ENCODE peak calls at places on chromosome 6, in six cellular contexts. One of them, this sample, is unnamed.

GRCh38 chr6:25384234-25384633 is 105.1 kb downstream of the CARMIL1 start:
- DNase-seq in foreskin fibroblast: no peak
- DNase-seq in GM06990: no peak
- DNase-seq in neural progenitor cell: no peak
- DNase-seq in left lung: no peak
- DNase-seq in activated B cell treated with CpG ODN at 0.5 μM for 24 hours: no peak
- DNase-seq in this sample: no peak

GRCh38 chr6:138231399-138231886 is 13.2 kb upstream of the PBOV1 start:
- DNase-seq in left lung: no peak
- DNase-seq in activated B cell treated with CpG ODN at 0.5 μM for 24 hours: no peak
- DNase-seq in neural progenitor cell: no peak
- DNase-seq in GM06990: no peak
- DNase-seq in foreskin fibroblast: no peak
- DNase-seq in this sample: no peak

GRCh38 chr6:19830171-19830570 is 7.0 kb upstream of the ID4 start:
- DNase-seq in foreskin fibroblast: no peak
- DNase-seq in GM06990: no peak
- DNase-seq in left lung: no peak
- DNase-seq in activated B cell treated with CpG ODN at 0.5 μM for 24 hours: no peak
- DNase-seq in neural progenitor cell: no peak
- DNase-seq in this sample: peak; percentile 45

GRCh38 chr6:104322849-104323248 is 536.9 kb downstream of the HACE1 start:
- DNase-seq in GM06990: no peak
- DNase-seq in activated B cell treated with CpG ODN at 0.5 μM for 24 hours: no peak
- DNase-seq in left lung: no peak
- DNase-seq in foreskin fibroblast: no peak
- DNase-seq in neural progenitor cell: no peak
- DNase-seq in this sample: no peak

GRCh38 chr6:117514655-117515054 is 32.2 kb downstream of the DCBLD1 start:
- DNase-seq in activated B cell treated with CpG ODN at 0.5 μM for 24 hours: no peak
- DNase-seq in left lung: no peak
- DNase-seq in GM06990: no peak
- DNase-seq in neural progenitor cell: no peak
- DNase-seq in foreskin fibroblast: no peak
- DNase-seq in this sample: no peak

GRCh38 chr6:4103929-4104328 is 25.0 kb upstream of the FAM217A start:
- DNase-seq in left lung: no peak
- DNase-seq in foreskin fibroblast: no peak
- DNase-seq in neural progenitor cell: no peak
- DNase-seq in GM06990: no peak
- DNase-seq in activated B cell treated with CpG ODN at 0.5 μM for 24 hours: no peak
- DNase-seq in this sample: no peak

GRCh38 chr6:13248053-13248452 is 80.3 kb downstream of the TBC1D7 start:
- DNase-seq in neural progenitor cell: peak; percentile 9
- DNase-seq in GM06990: no peak
- DNase-seq in left lung: no peak
- DNase-seq in foreskin fibroblast: peak; percentile 81
- DNase-seq in activated B cell treated with CpG ODN at 0.5 μM for 24 hours: no peak
- DNase-seq in this sample: peak; percentile 28

GRCh38 chr6:160013987-160014868 is 45.3 kb downstream of the IGF2R start:
- DNase-seq in foreskin fibroblast: no peak
- DNase-seq in neural progenitor cell: no peak
- DNase-seq in GM06990: no peak
- DNase-seq in activated B cell treated with CpG ODN at 0.5 μM for 24 hours: no peak
- DNase-seq in left lung: no peak
- DNase-seq in this sample: peak; percentile 52

GRCh38 chr6:137652961-137653697 is 158.9 kb upstream of the OLIG3 start:
- DNase-seq in neural progenitor cell: no peak
- DNase-seq in foreskin fibroblast: no peak
- DNase-seq in left lung: no peak
- DNase-seq in activated B cell treated with CpG ODN at 0.5 μM for 24 hours: no peak
- DNase-seq in GM06990: no peak
- DNase-seq in this sample: no peak

GRCh38 chr6:139979021-139979721 is 604.7 kb upstream of the CITED2 start:
- DNase-seq in activated B cell treated with CpG ODN at 0.5 μM for 24 hours: no peak
- DNase-seq in neural progenitor cell: peak; percentile 57
- DNase-seq in left lung: peak; percentile 39
- DNase-seq in GM06990: no peak
- DNase-seq in foreskin fibroblast: no peak
- DNase-seq in this sample: no peak

GRCh38 chr6:44002591-44003344 is 124.5 kb downstream of the MRPL14 start:
- DNase-seq in neural progenitor cell: peak; percentile 88
- DNase-seq in activated B cell treated with CpG ODN at 0.5 μM for 24 hours: peak; percentile 49
- DNase-seq in foreskin fibroblast: peak; percentile 76
- DNase-seq in left lung: peak; percentile 89
- DNase-seq in GM06990: peak; percentile 66
- DNase-seq in this sample: peak; percentile 7

GRCh38 chr6:41648070-41648585 is 9.9 kb downstream of the MDFI start:
- DNase-seq in neural progenitor cell: no peak
- DNase-seq in GM06990: no peak
- DNase-seq in activated B cell treated with CpG ODN at 0.5 μM for 24 hours: no peak
- DNase-seq in foreskin fibroblast: no peak
- DNase-seq in left lung: no peak
- DNase-seq in this sample: no peak

GRCh38 chr6:52457096-52457495 is 37.0 kb downstream of the EFHC1 start:
- DNase-seq in left lung: no peak
- DNase-seq in GM06990: no peak
- DNase-seq in neural progenitor cell: peak; percentile 85
- DNase-seq in foreskin fibroblast: no peak
- DNase-seq in activated B cell treated with CpG ODN at 0.5 μM for 24 hours: no peak
- DNase-seq in this sample: no peak

GRCh38 chr6:42962096-42962495 is 1.5 kb downstream of the GNMT start:
- DNase-seq in activated B cell treated with CpG ODN at 0.5 μM for 24 hours: no peak
- DNase-seq in neural progenitor cell: no peak
- DNase-seq in GM06990: no peak
- DNase-seq in left lung: no peak
- DNase-seq in foreskin fibroblast: no peak
- DNase-seq in this sample: no peak

GRCh38 chr6:79466222-79466834 is 70.9 kb downstream of the LCA5 start:
- DNase-seq in activated B cell treated with CpG ODN at 0.5 μM for 24 hours: no peak
- DNase-seq in foreskin fibroblast: peak; percentile 56
- DNase-seq in GM06990: no peak
- DNase-seq in neural progenitor cell: peak; percentile 6
- DNase-seq in left lung: no peak
- DNase-seq in this sample: peak; percentile 19

GRCh38 chr6:133865680-133866079 is 23.2 kb upstream of the TCF21 start:
- DNase-seq in foreskin fibroblast: no peak
- DNase-seq in neural progenitor cell: no peak
- DNase-seq in GM06990: no peak
- DNase-seq in activated B cell treated with CpG ODN at 0.5 μM for 24 hours: no peak
- DNase-seq in left lung: no peak
- DNase-seq in this sample: no peak

GRCh38 chr6:133873538-133873937 is 15.4 kb upstream of the TCF21 start:
- DNase-seq in foreskin fibroblast: no peak
- DNase-seq in GM06990: no peak
- DNase-seq in neural progenitor cell: no peak
- DNase-seq in left lung: no peak
- DNase-seq in activated B cell treated with CpG ODN at 0.5 μM for 24 hours: no peak
- DNase-seq in this sample: no peak

GRCh38 chr6:133871131-133871530 is 17.8 kb upstream of the TCF21 start:
- DNase-seq in GM06990: no peak
- DNase-seq in foreskin fibroblast: no peak
- DNase-seq in left lung: no peak
- DNase-seq in neural progenitor cell: no peak
- DNase-seq in activated B cell treated with CpG ODN at 0.5 μM for 24 hours: no peak
- DNase-seq in this sample: no peak
- TF ChIP-seq CTCF in GM06990: no peak
- TF ChIP-seq CTCF in foreskin fibroblast: no peak
- TF ChIP-seq CTCF in left lung: no peak
- TF ChIP-seq CTCF in neural progenitor cell: no peak
- TF ChIP-seq CTCF in activated B cell treated with CpG ODN at 0.5 μM for 24 hours: no peak
- TF ChIP-seq CTCF in this sample: no peak

DNA sequence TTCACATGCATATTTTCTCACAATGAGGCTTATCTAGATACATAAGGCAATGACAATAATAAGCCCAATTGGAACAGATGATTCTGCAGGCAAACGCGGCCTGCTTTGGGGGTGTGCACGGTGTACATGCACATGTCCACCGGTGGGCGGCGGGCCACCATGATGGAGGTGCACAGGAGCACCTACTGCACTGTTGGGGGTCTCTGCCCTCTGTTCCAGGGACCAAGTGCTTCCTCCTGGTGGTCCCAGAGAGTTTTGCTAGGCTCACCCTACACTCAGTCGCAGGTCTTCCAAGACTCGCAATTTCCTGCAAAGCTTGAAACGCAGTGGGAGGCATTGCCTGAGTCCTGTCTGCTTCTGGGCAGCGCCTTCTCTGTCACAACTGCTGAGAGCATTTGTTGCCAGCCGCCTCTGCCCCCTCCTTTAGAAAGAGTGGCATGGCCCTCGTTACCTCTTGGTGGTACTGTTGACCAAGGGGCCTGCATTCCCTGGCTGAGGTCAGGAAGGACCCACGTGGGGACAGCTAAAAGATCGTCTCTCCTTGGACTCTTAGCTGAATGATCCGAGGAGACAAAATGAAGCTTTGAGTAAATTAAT is 135.3 kb downstream of the ERMARD start:
- DNase-seq in foreskin fibroblast: no peak
- DNase-seq in GM06990: no peak
- DNase-seq in neural progenitor cell: peak; percentile 10
- DNase-seq in activated B cell treated with CpG ODN at 0.5 μM for 24 hours: no peak
- DNase-seq in left lung: peak; percentile 80
- DNase-seq in this sample: no peak
- TF ChIP-seq CTCF in foreskin fibroblast: no peak
- TF ChIP-seq CTCF in GM06990: no peak
- TF ChIP-seq CTCF in neural progenitor cell: peak; percentile 8
- TF ChIP-seq CTCF in activated B cell treated with CpG ODN at 0.5 μM for 24 hours: no peak
- TF ChIP-seq CTCF in left lung: no peak
- TF ChIP-seq CTCF in this sample: no peak

DNA sequence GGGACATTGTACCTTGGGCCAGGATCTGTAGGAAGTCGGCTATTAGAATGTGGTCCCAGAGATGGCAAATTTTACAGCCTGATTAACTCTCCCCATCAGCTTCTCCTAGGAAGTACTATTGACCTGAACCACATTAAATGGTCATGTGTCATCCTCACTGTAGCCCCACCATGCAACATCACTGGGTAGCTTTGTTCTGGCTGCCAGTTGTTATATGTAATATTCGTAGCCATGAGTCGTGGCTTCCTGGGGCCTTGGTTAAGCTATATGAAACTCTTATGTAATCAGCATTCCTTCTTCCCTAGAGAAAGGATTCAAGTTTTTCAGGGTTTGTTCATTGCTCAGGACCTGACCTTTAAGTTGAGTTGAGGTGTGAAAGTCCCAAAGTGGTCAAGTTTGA is 125.7 kb downstream of the ANKS1A start:
- DNase-seq in foreskin fibroblast: peak; percentile 90
- DNase-seq in neural progenitor cell: no peak
- DNase-seq in GM06990: no peak
- DNase-seq in left lung: no peak
- DNase-seq in activated B cell treated with CpG ODN at 0.5 μM for 24 hours: no peak
- DNase-seq in this sample: peak; percentile 61
- TF ChIP-seq CTCF in foreskin fibroblast: no peak
- TF ChIP-seq CTCF in neural progenitor cell: no peak
- TF ChIP-seq CTCF in GM06990: no peak
- TF ChIP-seq CTCF in left lung: no peak
- TF ChIP-seq CTCF in activated B cell treated with CpG ODN at 0.5 μM for 24 hours: no peak
- TF ChIP-seq CTCF in this sample: no peak

GRCh38 chr6:686528-686927 is 6.4 kb downstream of the EXOC2 start:
- DNase-seq in GM06990: no peak
- DNase-seq in left lung: no peak
- DNase-seq in foreskin fibroblast: peak; percentile 26
- DNase-seq in neural progenitor cell: peak; percentile 34
- DNase-seq in activated B cell treated with CpG ODN at 0.5 μM for 24 hours: no peak
- DNase-seq in this sample: peak; percentile 4

GRCh38 chr6:680204-680603 is 12.7 kb downstream of the EXOC2 start:
- DNase-seq in neural progenitor cell: no peak
- DNase-seq in activated B cell treated with CpG ODN at 0.5 μM for 24 hours: no peak
- DNase-seq in foreskin fibroblast: no peak
- DNase-seq in GM06990: no peak
- DNase-seq in left lung: no peak
- DNase-seq in this sample: no peak

GRCh38 chr6:680666-681374 is 12.1 kb downstream of the EXOC2 start:
- DNase-seq in foreskin fibroblast: no peak
- DNase-seq in activated B cell treated with CpG ODN at 0.5 μM for 24 hours: no peak
- DNase-seq in neural progenitor cell: no peak
- DNase-seq in GM06990: no peak
- DNase-seq in left lung: no peak
- DNase-seq in this sample: no peak

GRCh38 chr6:684831-685636 is 7.9 kb downstream of the EXOC2 start:
- DNase-seq in neural progenitor cell: no peak
- DNase-seq in left lung: no peak
- DNase-seq in GM06990: peak; percentile 57
- DNase-seq in foreskin fibroblast: peak; percentile 48
- DNase-seq in activated B cell treated with CpG ODN at 0.5 μM for 24 hours: no peak
- DNase-seq in this sample: peak; percentile 10

GRCh38 chr6:683742-684440 is 9.0 kb downstream of the EXOC2 start:
- DNase-seq in activated B cell treated with CpG ODN at 0.5 μM for 24 hours: no peak
- DNase-seq in GM06990: no peak
- DNase-seq in neural progenitor cell: peak; percentile 83
- DNase-seq in left lung: no peak
- DNase-seq in foreskin fibroblast: peak; percentile 67
- DNase-seq in this sample: peak; percentile 30
- TF ChIP-seq CTCF in activated B cell treated with CpG ODN at 0.5 μM for 24 hours: no peak
- TF ChIP-seq CTCF in GM06990: no peak
- TF ChIP-seq CTCF in neural progenitor cell: no peak
- TF ChIP-seq CTCF in left lung: no peak
- TF ChIP-seq CTCF in foreskin fibroblast: no peak
- TF ChIP-seq CTCF in this sample: no peak

GRCh38 chr6:57313711-57314471 is 3.5 kb upstream of the PRIM2 start:
- DNase-seq in foreskin fibroblast: peak; percentile 98
- DNase-seq in activated B cell treated with CpG ODN at 0.5 μM for 24 hours: no peak
- DNase-seq in left lung: no peak
- DNase-seq in GM06990: no peak
- DNase-seq in neural progenitor cell: no peak
- DNase-seq in this sample: peak; percentile 100
- TF ChIP-seq CTCF in foreskin fibroblast: peak; percentile 3
- TF ChIP-seq CTCF in activated B cell treated with CpG ODN at 0.5 μM for 24 hours: no peak
- TF ChIP-seq CTCF in left lung: no peak
- TF ChIP-seq CTCF in GM06990: no peak
- TF ChIP-seq CTCF in neural progenitor cell: no peak
- TF ChIP-seq CTCF in this sample: peak; percentile 39

GRCh38 chr6:8539446-8539845 is 104.1 kb upstream of the SLC35B3 start:
- DNase-seq in left lung: no peak
- DNase-seq in neural progenitor cell: peak; percentile 12
- DNase-seq in foreskin fibroblast: peak; percentile 47
- DNase-seq in activated B cell treated with CpG ODN at 0.5 μM for 24 hours: no peak
- DNase-seq in GM06990: no peak
- DNase-seq in this sample: peak; percentile 21
- TF ChIP-seq CTCF in left lung: no peak
- TF ChIP-seq CTCF in neural progenitor cell: peak; percentile 51
- TF ChIP-seq CTCF in foreskin fibroblast: peak; percentile 34
- TF ChIP-seq CTCF in activated B cell treated with CpG ODN at 0.5 μM for 24 hours: no peak
- TF ChIP-seq CTCF in GM06990: peak; percentile 23
- TF ChIP-seq CTCF in this sample: peak; percentile 50

DNA sequence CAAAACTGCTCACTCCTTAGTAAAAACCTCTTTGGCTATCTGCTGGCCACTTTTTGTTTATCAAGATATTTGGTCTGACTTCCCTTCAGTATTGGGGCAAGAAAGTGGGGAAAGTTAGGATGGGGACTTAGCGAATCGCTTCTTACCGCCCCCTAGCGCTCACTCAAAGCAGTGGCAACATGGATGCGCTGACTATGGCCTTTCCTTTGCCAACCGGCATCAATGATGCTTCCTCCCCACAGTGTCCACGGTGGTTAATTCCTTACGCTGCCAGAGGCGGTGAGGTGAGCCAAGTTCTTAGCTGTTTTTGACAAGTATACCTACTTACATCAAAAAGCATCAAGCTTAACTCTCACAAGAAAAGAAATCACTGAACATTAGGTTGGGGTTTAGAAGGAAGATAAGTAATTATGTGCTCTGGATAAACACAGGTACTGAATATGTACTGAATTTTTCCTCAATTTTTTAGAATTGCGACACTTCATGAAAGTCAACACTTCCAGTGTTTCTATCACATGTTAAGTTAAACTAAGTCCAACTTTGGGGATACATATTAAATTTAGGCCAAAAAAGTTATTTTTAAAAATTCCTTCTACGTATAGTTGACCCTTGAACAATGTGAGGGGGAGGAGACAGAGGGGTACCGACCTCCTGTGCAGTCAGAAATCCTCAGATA is 86.7 kb downstream of the GMDS start:
- DNase-seq in left lung: no peak
- DNase-seq in GM06990: no peak
- DNase-seq in neural progenitor cell: peak; percentile 88
- DNase-seq in activated B cell treated with CpG ODN at 0.5 μM for 24 hours: no peak
- DNase-seq in foreskin fibroblast: peak; percentile 29
- DNase-seq in this sample: no peak
- TF ChIP-seq CTCF in left lung: peak; percentile 28
- TF ChIP-seq CTCF in GM06990: no peak
- TF ChIP-seq CTCF in neural progenitor cell: peak; percentile 89
- TF ChIP-seq CTCF in activated B cell treated with CpG ODN at 0.5 μM for 24 hours: no peak
- TF ChIP-seq CTCF in foreskin fibroblast: peak; percentile 28
- TF ChIP-seq CTCF in this sample: peak; percentile 73